ENCODE peak calls at places on chromosomes 11 and 22, in four cellular contexts. H, U, C and E are unnamed samples.
A peak's percentile ranks its signal among the peaks of the same experiment; 100 is the strongest.

GRCh38 chr11:60905047-60905446 is 1.3 kb downstream of the PRPF19 start:
- DNase-seq in C (no peak), H (no peak), U (no peak), E (no peak)

GRCh38 chr22:36160499-36160942 is at the start of gene APOL3:
- DNase-seq in C (no peak), H (no peak), U (peak; percentile 75), E (no peak)

GRCh38 chr22:50548046-50548912 is 2.6 kb downstream of the KLHDC7B start:
- DNase-seq in C (peak; percentile 76), U (no peak), H (no peak), E (no peak)

GRCh38 chr22:46984751-46985506 is 222.5 kb downstream of the TBC1D22A start:
- DNase-seq in U (no peak), C (peak; percentile 59), H (peak; percentile 52), E (no peak)

GRCh38 chr11:102763440-102763839 is 17.0 kb downstream of the MMP10 start:
- DNase-seq in H (no peak), C (no peak), U (no peak), E (no peak)

GRCh38 chr11:74696932-74697687 is 34.1 kb downstream of the CHRDL2 start:
- DNase-seq in U (no peak), H (no peak), C (peak; percentile 82), E (no peak)

GRCh38 chr11:110463153-110463552 is 33.4 kb downstream of the FDX1 start:
- DNase-seq in U (no peak), C (no peak), H (no peak), E (no peak)

GRCh38 chr22:37309221-37310074 is 27.1 kb downstream of the CYTH4 start:
- DNase-seq in H (no peak), U (no peak), C (no peak), E (peak; percentile 50)

GRCh38 chr11:88179141-88179540 is 3.9 kb upstream of the RAB38 start:
- DNase-seq in U (no peak), C (no peak), H (peak; percentile 83), E (no peak)

GRCh38 chr22:22181515-22181959 is 63.0 kb upstream of the VPREB1 start:
- DNase-seq in C (no peak), U (no peak), H (no peak), E (no peak)

GRCh38 chr11:58829736-58830135 is 14.8 kb downstream of the GLYATL2 start:
- DNase-seq in H (peak; percentile 42), U (no peak), C (no peak), E (no peak)

GRCh38 chr11:122748968-122749687 is 89.2 kb upstream of the CRTAM start:
- DNase-seq in U (peak; percentile 97), C (no peak), H (peak; percentile 57), E (no peak)

GRCh38 chr11:5922749-5923426 is 19.2 kb upstream of the OR56A3 start:
- DNase-seq in U (no peak), C (no peak), H (peak; percentile 61), E (no peak)

GRCh38 chr11:2975594-2975993 is 16.5 kb downstream of the NAP1L4 start:
- DNase-seq in H (no peak), U (peak; percentile 60), C (no peak), E (peak; percentile 43)

GRCh38 chr11:2077061-2077802 is 62.0 kb downstream of the IGF2 start:
- DNase-seq in H (peak; percentile 50), C (no peak), U (no peak), E (no peak)

GRCh38 chr11:6468712-6469495 is 4.8 kb downstream of the TRIM3 start:
- DNase-seq in C (peak; percentile 68), U (no peak), H (peak; percentile 25), E (no peak)

GRCh38 chr11:47485112-47485511 is 36.2 kb upstream of the RAPSN start:
- DNase-seq in U (no peak), C (no peak), H (no peak), E (no peak)

GRCh38 chr11:11635456-11635855 is 13.7 kb upstream of the GALNT18 start:
- DNase-seq in C (no peak), U (no peak), H (no peak), E (no peak)

GRCh38 chr11:65789230-65790103 is 2.6 kb downstream of the OVOL1 start:
- DNase-seq in U (no peak), H (no peak), C (no peak), E (no peak)

GRCh38 chr11:122746050-122746478 is 90.5 kb downstream of the UBASH3B start:
- DNase-seq in H (no peak), U (peak; percentile 85), C (no peak), E (peak; percentile 78)

GRCh38 chr11:118304227-118304808 is at the start of gene CD3E:
- DNase-seq in C (no peak), H (no peak), U (peak; percentile 42), E (peak; percentile 72)

GRCh38 chr22:45413368-45414211 is at the start of the genes RIBC2 and SMC1B:
- DNase-seq in C (peak; percentile 83), H (peak; percentile 30), U (peak; percentile 92), E (peak; percentile 84)

GRCh38 chr11:41206388-41206787 is 253.1 kb downstream of the LRRC4C start:
- DNase-seq in U (no peak), C (no peak), H (no peak), E (no peak)

GRCh38 chr11:59918987-59919589 is 19.1 kb upstream of the OOSP1 start:
- DNase-seq in H (no peak), C (no peak), U (peak; percentile 57), E (no peak)

DNA sequence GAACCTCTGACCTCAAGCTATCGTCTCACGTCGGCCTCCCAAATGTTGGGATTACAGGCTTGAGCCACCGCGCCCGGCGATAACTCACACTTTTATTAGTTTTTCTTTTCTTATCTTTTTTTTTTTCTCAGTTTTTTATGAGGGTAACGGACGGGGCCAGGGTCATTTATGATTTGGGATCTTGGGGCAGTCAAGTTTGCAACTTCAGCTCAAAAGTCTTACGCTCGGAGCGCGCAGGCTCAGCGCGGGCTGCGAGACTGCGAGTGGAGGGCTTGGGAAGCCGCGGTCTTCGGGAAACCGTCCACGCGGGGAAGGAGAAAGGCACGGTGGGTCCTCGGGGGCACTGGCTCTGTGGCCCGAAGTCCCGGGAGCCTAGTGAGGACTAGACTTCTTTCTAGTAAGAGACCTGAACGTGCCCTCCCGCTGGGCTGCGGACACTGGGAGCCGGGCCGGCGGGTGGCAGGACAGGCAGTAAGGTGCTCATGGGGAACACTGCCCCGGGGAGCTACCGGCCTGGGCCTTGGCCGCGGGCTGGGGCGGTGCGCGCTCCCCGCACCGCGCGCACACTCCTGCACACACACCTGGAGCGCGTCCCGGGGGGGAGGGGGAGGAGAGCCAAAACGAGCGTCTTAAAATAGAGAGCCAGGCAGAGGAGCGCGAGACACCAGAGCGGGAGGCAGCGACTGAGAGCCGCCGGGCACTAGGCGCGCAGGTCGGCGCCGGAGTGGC is 491 bp upstream of the BARX2 start:
- DNase-seq in C (peak; percentile 79), U (peak; percentile 96), H (no peak), E (peak; percentile 34)
- H3K4me3 ChIP-seq in C (peak overlapping the region; percentile 55), U (peak overlapping the region; percentile 84), H (peak overlapping the region; percentile 68), E (no peak overlapping the region)

GRCh38 chr11:96187779-96188624 is 155.0 kb downstream of the MAML2 start:
- DNase-seq in C (no peak), H (no peak), U (no peak), E (no peak)
- H3K4me3 ChIP-seq in C (no peak overlapping the region), H (no peak overlapping the region), U (no peak overlapping the region), E (no peak overlapping the region)

DNA sequence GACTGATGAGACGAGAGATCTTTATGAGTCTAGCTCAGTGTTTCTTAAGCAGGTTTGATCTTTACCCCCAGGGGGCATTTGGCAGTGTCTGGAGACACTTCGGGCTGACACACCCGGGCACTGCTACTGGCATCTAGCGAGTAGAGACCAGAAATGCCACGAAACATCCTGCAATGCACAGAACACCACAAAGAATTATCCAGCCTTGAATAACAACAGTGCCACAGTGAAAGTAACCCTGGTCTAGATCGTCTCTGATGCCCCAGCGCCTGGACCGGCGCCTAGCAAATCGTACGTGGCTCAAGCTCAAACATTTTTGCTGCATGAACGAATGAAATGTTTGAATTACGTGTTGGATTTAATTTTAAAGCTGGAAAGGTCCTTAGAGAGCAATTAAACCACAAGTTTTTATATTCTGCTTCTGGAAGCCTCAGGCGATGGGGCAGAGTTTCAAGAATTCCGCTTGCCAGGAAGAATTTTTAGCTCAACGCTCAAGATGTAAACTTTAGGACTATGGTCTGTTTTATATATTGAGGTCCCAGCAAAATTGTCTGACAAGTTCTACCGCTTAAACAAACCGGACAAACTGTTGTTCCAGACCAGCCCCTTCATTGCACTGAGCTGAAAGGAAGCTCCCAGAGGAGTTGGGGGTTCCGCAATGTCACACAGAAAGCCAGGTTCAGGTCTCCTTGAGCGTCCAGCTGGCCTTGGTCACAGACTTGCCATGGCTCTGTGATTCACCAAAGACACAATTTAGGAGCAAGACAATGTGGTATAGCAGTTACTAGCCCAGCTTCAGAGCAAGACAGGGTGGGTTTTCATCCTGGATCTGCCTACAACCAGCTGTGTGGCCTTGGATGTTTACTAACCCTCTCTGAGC is 44.2 kb upstream of the SMTN start:
- DNase-seq in U (no peak), C (no peak), H (no peak), E (peak; percentile 5)
- H3K4me3 ChIP-seq in U (no peak overlapping the region), C (no peak overlapping the region), H (peak overlapping the region; percentile 52), E (no peak overlapping the region)

DNA sequence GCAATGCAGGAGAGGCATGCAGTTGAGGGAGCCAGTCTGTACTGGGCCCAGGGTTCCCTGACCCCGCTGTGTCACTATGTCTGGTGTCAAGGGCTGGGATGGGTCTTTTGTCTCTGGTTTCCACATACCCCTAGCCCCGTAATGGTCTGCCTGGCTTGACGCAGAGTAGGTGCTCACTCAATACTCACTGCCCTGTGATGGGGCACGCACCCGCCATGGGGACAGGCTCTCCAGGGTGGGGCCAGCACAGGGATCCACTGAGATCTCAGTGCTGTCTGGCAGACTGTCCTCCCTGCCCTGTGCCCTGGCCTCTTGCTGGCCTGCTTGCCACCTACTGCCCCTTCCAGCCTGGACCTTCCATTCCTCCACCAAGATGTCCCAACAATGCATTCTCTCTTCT is 101.7 kb upstream of the CD82 start:
- DNase-seq in C (no peak), U (no peak), H (no peak), E (no peak)
- H3K4me3 ChIP-seq in C (no peak overlapping the region), U (no peak overlapping the region), H (no peak overlapping the region), E (no peak overlapping the region)

GRCh38 chr11:111843659-111844058 is 27.7 kb downstream of the ALG9 start:
- DNase-seq in H (no peak), U (no peak), C (no peak), E (no peak)
- H3K4me3 ChIP-seq in H (no peak overlapping the region), U (no peak overlapping the region), C (no peak overlapping the region), E (no peak overlapping the region)